ENCODE peak calls at places on chromosomes 7 and 10, in ten cellular contexts. P is H7, Z is HT1080, C is brain microvascular endothelial cell, I is fibroblast of gingiva, B is H4, H is progenitor cell of endocrine pancreas, X is ELF-1, W is amniotic stem cell, O is Right ventricle myocardium superior. Q is an unnamed sample.

GRCh38 chr7:140696679-140697446 is at the start of gene NDUFB2:
- DNase-seq in P (peak), Z (peak), C (peak), I (peak), B (peak), H (peak), X (peak), W (peak), O (peak), Q (peak)

GRCh38 chr10:76036410-76036940 is 605.1 kb downstream of the LRMDA start:
- DNase-seq in P (peak), Z (peak), C (peak), I (peak), B (peak), H (peak), X (peak), W (no peak), O (peak), Q (peak)

GRCh38 chr7:39942883-39943282 is 7.2 kb upstream of the CDK13 start:
- DNase-seq in P (no peak), Z (no peak), C (no peak), I (no peak), B (no peak), H (no peak), X (no peak), W (no peak), O (no peak), Q (no peak)

GRCh38 chr10:110007171-110007700 is 548 bp upstream of the ADD3 start:
- DNase-seq in P (no peak), Z (peak), C (no peak), I (no peak), B (no peak), H (no peak), X (peak), W (no peak), O (no peak), Q (no peak)

GRCh38 chr7:15891151-15891842 is 204.8 kb upstream of the MEOX2 start:
- DNase-seq in P (no peak), Z (peak), C (peak), I (peak), B (peak), H (no peak), X (no peak), W (peak), O (no peak), Q (no peak)

GRCh38 chr7:141208539-141208938 is 134.7 kb downstream of the TMEM178B start:
- DNase-seq in P (peak), Z (no peak), C (no peak), I (no peak), B (no peak), H (no peak), X (no peak), W (no peak), O (no peak), Q (no peak)

GRCh38 chr10:15211464-15211979 is 43.0 kb upstream of the NMT2 start:
- DNase-seq in P (no peak), Z (peak), C (peak), I (peak), B (peak), H (no peak), X (no peak), W (peak), O (no peak), Q (no peak)

GRCh38 chr10:317219-317868 is 182.1 kb downstream of the ZMYND11 start:
- DNase-seq in P (no peak), Z (no peak), C (no peak), I (peak), B (no peak), H (no peak), X (no peak), W (no peak), O (peak), Q (no peak)

Q was measured in occipital lobe.